ENCODE peak calls at places on chromosomes 1 and 21, in four cellular contexts. O is H9, F is H1, R is mesendoderm. D is an unnamed sample.

GRCh38 chr1:10665930-10666850 is 130.3 kb downstream of the CASZ1 start:
- DNase-seq in F (no peak), O (no peak), R (no peak), D (no peak)

GRCh38 chr1:99292946-99293345 is 28.7 kb downstream of the PLPPR4 start:
- DNase-seq in O (no peak), F (no peak), R (no peak), D (no peak)

GRCh38 chr1:199157494-199157893 is 518.7 kb downstream of the PTPRC start:
- DNase-seq in F (no peak), R (no peak), O (no peak), D (peak)

GRCh38 chr21:36976882-36977651 is 10.6 kb upstream of the HLCS start:
- DNase-seq in O (peak), R (peak), F (peak), D (peak)

GRCh38 chr1:201593200-201593828 is 54.4 kb downstream of the NAV1 start:
- DNase-seq in F (no peak), R (peak), O (no peak), D (peak)

GRCh38 chr1:208178091-208178529 is 66.1 kb downstream of the PLXNA2 start:
- DNase-seq in R (peak), F (no peak), O (no peak), D (no peak)

GRCh38 chr1:56268519-56268918 is 310.8 kb downstream of the PLPP3 start:
- DNase-seq in F (no peak), O (no peak), R (no peak), D (no peak)

GRCh38 chr1:85502171-85502570 is 37.2 kb upstream of the DDAH1 start:
- DNase-seq in R (peak), O (no peak), F (no peak), D (peak)

GRCh38 chr1:161676441-161676840 is 13.5 kb downstream of the FCGR2B start:
- DNase-seq in F (no peak), R (no peak), O (no peak), D (no peak)

GRCh38 chr1:167418397-167418796 is 99.9 kb downstream of the CD247 start:
- DNase-seq in F (no peak), R (no peak), O (no peak), D (no peak)

GRCh38 chr1:85137660-85138059 is 63.2 kb downstream of the SYDE2 start:
- DNase-seq in O (no peak), R (no peak), F (no peak), D (no peak)

GRCh38 chr1:10679521-10680220 is 116.8 kb downstream of the CASZ1 start:
- DNase-seq in R (peak), F (peak), O (peak), D (peak)

GRCh38 chr1:82934069-82934468 is 1064.9 kb downstream of the TTLL7 start:
- DNase-seq in O (no peak), F (no peak), R (no peak), D (no peak)

GRCh38 chr1:29700522-29700921 is 464.2 kb downstream of the PTPRU start:
- DNase-seq in R (no peak), O (no peak), F (no peak), D (no peak)

GRCh38 chr21:17527240-17527639 is 14.4 kb downstream of the CXADR start:
- DNase-seq in R (peak), F (no peak), O (no peak), D (peak)

GRCh38 chr1:28102169-28102568 is 13.8 kb upstream of the EYA3 start:
- DNase-seq in R (no peak), O (no peak), F (no peak), D (no peak)

GRCh38 chr1:191912517-191912916 is 245.7 kb upstream of the RGS18 start:
- DNase-seq in F (no peak), R (no peak), O (no peak), D (no peak)

GRCh38 chr1:226569879-226570547 is 21.4 kb downstream of the STUM start:
- DNase-seq in R (peak), F (peak), O (peak), D (no peak)

GRCh38 chr1:237470712-237471310 is 419.9 kb downstream of the ZP4 start:
- DNase-seq in R (peak), O (peak), F (no peak), D (no peak)

GRCh38 chr1:24142546-24143431 is at the start of gene IL22RA1:
- DNase-seq in F (no peak), R (no peak), O (no peak), D (peak)

GRCh38 chr1:182756423-182756822 is 33.1 kb upstream of the NPL start:
- DNase-seq in F (no peak), R (no peak), O (no peak), D (no peak)

GRCh38 chr1:90726716-90727480 is 9.8 kb upstream of the BARHL2 start:
- DNase-seq in R (peak), F (peak), O (peak), D (no peak)

GRCh38 chr1:59730759-59731478 is 83.8 kb upstream of the HOOK1 start:
- DNase-seq in R (peak), F (no peak), O (no peak), D (peak)

GRCh38 chr1:206651958-206652890 is 16.9 kb downstream of the DYRK3 start:
- DNase-seq in R (no peak), F (no peak), O (no peak), D (no peak)

GRCh38 chr1:8476021-8476420 is 158.1 kb downstream of the SLC45A1 start:
- DNase-seq in O (no peak), F (no peak), R (no peak), D (no peak)

GRCh38 chr1:22166439-22166838 is 23.5 kb upstream of the WNT4 start:
- DNase-seq in O (no peak), F (no peak), R (peak), D (no peak)

GRCh38 chr21:43858806-43859648 is 6.0 kb upstream of the AGPAT3 start:
- DNase-seq in O (no peak), F (peak), R (no peak), D (no peak)

GRCh38 chr21:21897275-21897883 is 899.2 kb downstream of the NCAM2 start:
- DNase-seq in O (no peak), F (no peak), R (no peak), D (no peak)

GRCh38 chr1:45730780-45731319 is 19.6 kb downstream of the IPP start:
- DNase-seq in F (no peak), O (no peak), R (no peak), D (no peak)

DNA sequence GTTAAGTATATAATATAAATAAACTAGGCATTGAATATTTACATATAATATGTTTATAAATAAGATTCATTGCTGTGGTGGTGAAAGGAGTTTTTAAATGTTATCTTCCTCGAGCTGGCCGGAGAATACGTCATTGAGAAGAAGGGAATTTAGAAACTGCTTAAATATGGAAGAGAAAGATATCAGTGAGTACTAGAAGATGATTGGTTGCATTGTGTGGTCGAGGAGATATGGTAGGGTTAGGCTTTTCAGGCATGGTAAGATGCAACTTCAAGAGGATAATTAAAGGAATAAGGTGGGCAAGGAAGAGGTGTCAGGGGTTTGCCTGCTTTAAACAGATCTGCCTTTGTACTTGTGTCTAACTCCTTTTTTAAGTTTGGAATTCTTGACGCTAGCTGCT is 73.5 kb downstream of the RPS6KC1 start:
- DNase-seq in O (no peak), R (no peak), F (no peak), D (no peak)
- H3K56ac ChIP-seq in O (no peak), R (no peak), F (no peak), D (no peak)

GRCh38 chr1:234778215-234779159 is 168.5 kb upstream of the IRF2BP2 start:
- DNase-seq in O (peak), R (peak), F (peak), D (no peak)

GRCh38 chr1:234775477-234776246 is 165.7 kb upstream of the IRF2BP2 start:
- DNase-seq in R (no peak), F (peak), O (no peak), D (no peak)

GRCh38 chr1:234776256-234776874 is 166.4 kb upstream of the IRF2BP2 start:
- DNase-seq in R (no peak), O (no peak), F (peak), D (no peak)

GRCh38 chr1:234777850-234778214 is 167.9 kb upstream of the IRF2BP2 start:
- DNase-seq in R (no peak), F (no peak), O (no peak), D (no peak)

DNA sequence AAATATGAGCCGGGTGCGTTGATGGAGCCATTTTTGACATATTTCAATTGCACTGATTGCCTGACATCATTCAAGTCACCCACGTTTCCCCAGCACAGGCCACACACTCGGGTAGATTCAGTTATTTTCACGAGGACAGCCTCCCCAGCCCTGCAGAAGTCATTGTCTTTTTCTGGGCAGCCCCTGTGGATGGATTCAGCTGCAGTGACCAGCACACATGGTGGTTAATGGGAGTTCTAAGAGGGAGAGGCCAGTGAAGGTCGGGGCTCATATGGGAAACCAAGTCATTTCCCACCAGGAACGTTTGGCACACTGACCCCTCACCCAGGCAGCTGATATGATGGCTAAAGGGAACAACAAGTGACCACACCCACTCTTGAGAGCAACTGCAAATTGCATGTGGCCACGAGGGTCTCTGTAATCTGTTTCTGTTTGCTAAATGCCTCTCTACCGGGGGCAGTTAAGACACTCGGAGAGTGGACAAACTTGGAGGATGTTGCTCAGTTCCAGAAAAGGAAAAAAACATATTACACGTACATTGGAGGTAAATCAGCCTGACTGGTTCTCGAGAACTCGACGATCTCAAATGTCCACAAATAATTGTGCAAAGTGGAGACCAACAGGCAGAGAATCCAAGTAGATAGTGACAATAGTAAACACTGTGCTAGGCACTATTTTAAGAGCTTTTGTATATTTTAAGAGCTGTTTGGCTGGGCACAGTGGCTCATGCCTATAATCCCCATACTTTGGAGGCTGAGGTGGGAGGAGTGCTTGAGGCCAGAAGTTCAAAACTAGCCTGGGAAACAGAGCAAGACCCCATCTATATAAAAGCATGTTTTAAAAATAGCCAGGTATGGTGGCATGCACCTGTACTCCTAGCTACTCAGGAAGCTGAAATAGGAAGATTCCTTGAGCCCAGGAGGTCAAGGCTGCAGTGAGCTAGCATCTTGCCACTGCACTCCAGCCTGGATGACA is 167.2 kb upstream of the IRF2BP2 start:
- DNase-seq in R (no peak), F (peak), O (no peak), D (no peak)
- H3K56ac ChIP-seq in R (no peak), F (no peak), O (no peak), D (no peak)

GRCh38 chr1:241917487-241917886 is 40.1 kb upstream of the BECN2 start:
- DNase-seq in F (peak), R (no peak), O (no peak), D (no peak)

GRCh38 chr1:241918879-241919278 is 38.7 kb upstream of the BECN2 start:
- DNase-seq in O (no peak), F (no peak), R (no peak), D (peak)

GRCh38 chr1:241916196-241916595 is 41.4 kb upstream of the BECN2 start:
- DNase-seq in F (no peak), O (no peak), R (no peak), D (no peak)
- H3K56ac ChIP-seq in F (no peak), O (no peak), R (no peak), D (no peak)

GRCh38 chr1:69128204-69128603 is 439.5 kb upstream of the LRRC7 start:
- DNase-seq in O (no peak), F (no peak), R (no peak), D (no peak)
- H3K56ac ChIP-seq in O (no peak), F (no peak), R (no peak), D (no peak)

GRCh38 chr1:185087101-185087500 is 41.7 kb downstream of the RNF2 start:
- DNase-seq in O (no peak), R (no peak), F (no peak), D (no peak)

GRCh38 chr1:185096531-185096930 is 51.2 kb downstream of the RNF2 start:
- DNase-seq in O (no peak), F (no peak), R (no peak), D (peak)

GRCh38 chr1:185091480-185091879 is 46.1 kb downstream of the RNF2 start:
- DNase-seq in R (no peak), F (no peak), O (no peak), D (no peak)
- H3K56ac ChIP-seq in R (no peak), F (no peak), O (no peak), D (no peak)

DNA sequence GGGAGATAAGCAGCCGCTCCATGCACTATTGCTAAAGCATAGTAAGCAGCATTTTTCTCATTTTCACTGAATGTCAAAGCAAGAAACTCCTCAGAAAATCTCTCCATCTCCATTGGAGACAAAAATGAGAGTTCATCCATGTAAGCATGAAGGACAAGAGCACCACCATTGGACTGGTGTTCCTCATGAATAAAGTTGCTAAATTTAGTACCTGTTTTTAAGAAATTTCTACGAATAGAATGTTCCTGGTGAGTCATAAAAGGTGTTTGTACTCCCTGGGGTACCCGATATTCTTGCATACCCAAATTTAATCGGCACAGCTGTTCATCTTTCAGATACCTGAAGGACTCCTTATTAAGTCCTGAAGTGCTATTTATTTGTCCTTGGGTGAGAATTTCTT is 14.8 kb downstream of the RSBN1 start:
- DNase-seq in F (no peak), R (no peak), O (no peak), D (no peak)
- H3K56ac ChIP-seq in F (no peak), R (no peak), O (no peak), D (no peak)

DNA sequence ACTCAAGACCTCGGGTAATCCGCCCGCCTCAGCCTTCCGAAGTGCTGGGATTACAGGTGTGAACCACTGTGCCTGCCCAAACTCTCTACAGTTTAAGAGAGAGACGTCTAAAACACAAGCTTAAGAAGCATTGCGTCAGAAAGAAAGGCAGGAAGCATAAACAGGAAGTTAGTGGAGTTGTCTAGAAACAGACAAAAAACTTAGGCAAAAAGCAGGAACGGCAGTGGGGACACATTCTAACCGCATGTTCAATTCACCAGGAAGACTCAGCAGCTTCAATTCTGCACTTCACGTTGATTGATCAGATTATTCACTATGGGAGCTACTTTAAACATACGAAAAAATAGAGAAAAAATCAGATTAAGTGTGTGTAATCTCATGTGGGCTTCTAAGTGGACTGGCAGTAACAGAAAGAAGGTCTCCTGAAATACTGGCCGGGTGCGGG is 7.4 kb downstream of the CFAP74 start:
- DNase-seq in R (no peak), O (no peak), F (no peak), D (peak)
- H3K56ac ChIP-seq in R (no peak), O (no peak), F (no peak), D (no peak)

DNA sequence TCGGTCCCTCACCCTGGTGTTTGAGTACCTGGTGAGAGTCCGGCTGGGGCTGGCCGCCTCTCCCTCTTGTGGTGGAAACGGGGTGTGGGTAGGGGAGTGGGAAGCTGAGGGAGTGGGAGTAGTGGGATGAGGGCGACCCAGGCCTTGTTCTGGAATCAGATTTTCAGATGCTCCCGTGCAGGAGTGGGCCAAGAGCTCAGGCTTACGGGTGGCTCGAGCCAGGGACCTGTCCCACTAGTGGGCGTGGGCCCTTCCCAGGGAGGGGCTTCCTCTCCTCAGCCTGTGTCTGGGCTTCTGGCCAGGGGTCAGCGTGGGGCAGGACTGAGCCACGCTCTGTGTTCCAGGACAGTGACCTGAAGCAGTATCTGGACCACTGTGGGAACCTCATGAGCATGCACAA is 22.0 kb downstream of the CDK18 start:
- DNase-seq in F (no peak), O (no peak), R (no peak), D (no peak)
- H3K56ac ChIP-seq in F (no peak), O (no peak), R (no peak), D (no peak)